ENCODE peak calls at places on chromosomes 7 and 10, in four cellular contexts. One of them, this sample, is unnamed.

GRCh38 chr10:84685047-84685660 is 356.8 kb downstream of the CCSER2 start:
- DNase-seq in RWPE1: no peak
- DNase-seq in lung: no peak
- DNase-seq in NCI-H1092 treated with DMSO at 0.1 percent for 48 hours: no peak
- DNase-seq in this sample: no peak

GRCh38 chr7:22718911-22719420 is 8.0 kb upstream of the IL6 start:
- DNase-seq in lung: no peak
- DNase-seq in NCI-H1092 treated with DMSO at 0.1 percent for 48 hours: no peak
- DNase-seq in RWPE1: no peak
- DNase-seq in this sample: no peak

GRCh38 chr7:116772423-116772852 is 89.9 kb upstream of the CAPZA2 start:
- DNase-seq in RWPE1: peak
- DNase-seq in NCI-H1092 treated with DMSO at 0.1 percent for 48 hours: no peak
- DNase-seq in lung: no peak
- DNase-seq in this sample: no peak

GRCh38 chr7:150994141-150994837 is 3.5 kb downstream of the NOS3 start:
- DNase-seq in NCI-H1092 treated with DMSO at 0.1 percent for 48 hours: no peak
- DNase-seq in RWPE1: no peak
- DNase-seq in lung: no peak
- DNase-seq in this sample: no peak

GRCh38 chr7:150814328-150815001 is 13.9 kb downstream of the TMEM176A start:
- DNase-seq in lung: no peak
- DNase-seq in NCI-H1092 treated with DMSO at 0.1 percent for 48 hours: no peak
- DNase-seq in RWPE1: no peak
- DNase-seq in this sample: no peak

GRCh38 chr7:83429493-83429892 is 219.4 kb downstream of the SEMA3E start:
- DNase-seq in RWPE1: no peak
- DNase-seq in lung: no peak
- DNase-seq in NCI-H1092 treated with DMSO at 0.1 percent for 48 hours: no peak
- DNase-seq in this sample: no peak

GRCh38 chr7:64959072-64959747 is 31.6 kb downstream of the ZNF117 start:
- DNase-seq in lung: no peak
- DNase-seq in NCI-H1092 treated with DMSO at 0.1 percent for 48 hours: peak
- DNase-seq in RWPE1: no peak
- DNase-seq in this sample: no peak

GRCh38 chr7:144908324-144908723 is 72.5 kb upstream of the TPK1 start:
- DNase-seq in NCI-H1092 treated with DMSO at 0.1 percent for 48 hours: no peak
- DNase-seq in lung: no peak
- DNase-seq in RWPE1: no peak
- DNase-seq in this sample: no peak

GRCh38 chr10:8361510-8361844 is 307.0 kb downstream of the GATA3 start:
- DNase-seq in lung: no peak
- DNase-seq in RWPE1: no peak
- DNase-seq in NCI-H1092 treated with DMSO at 0.1 percent for 48 hours: no peak
- DNase-seq in this sample: no peak

GRCh38 chr10:129970404-129971364 is 6.6 kb upstream of the EBF3 start:
- DNase-seq in RWPE1: no peak
- DNase-seq in NCI-H1092 treated with DMSO at 0.1 percent for 48 hours: no peak
- DNase-seq in lung: no peak
- DNase-seq in this sample: no peak

GRCh38 chr7:116167177-116167576 is 43.2 kb upstream of the TES start:
- DNase-seq in NCI-H1092 treated with DMSO at 0.1 percent for 48 hours: no peak
- DNase-seq in RWPE1: no peak
- DNase-seq in lung: no peak
- DNase-seq in this sample: no peak

GRCh38 chr7:30831936-30832335 is 60.7 kb downstream of the MINDY4 start:
- DNase-seq in RWPE1: no peak
- DNase-seq in lung: no peak
- DNase-seq in NCI-H1092 treated with DMSO at 0.1 percent for 48 hours: no peak
- DNase-seq in this sample: no peak

GRCh38 chr10:103715430-103715829 is 139.9 kb downstream of the SH3PXD2A start:
- DNase-seq in NCI-H1092 treated with DMSO at 0.1 percent for 48 hours: no peak
- DNase-seq in lung: no peak
- DNase-seq in RWPE1: peak
- DNase-seq in this sample: no peak

GRCh38 chr10:70600512-70601395 is 1.8 kb downstream of the PRF1 start:
- DNase-seq in RWPE1: no peak
- DNase-seq in lung: no peak
- DNase-seq in NCI-H1092 treated with DMSO at 0.1 percent for 48 hours: no peak
- DNase-seq in this sample: no peak

GRCh38 chr10:4522296-4523000 is 303.6 kb upstream of the AKR1E2 start:
- DNase-seq in lung: no peak
- DNase-seq in NCI-H1092 treated with DMSO at 0.1 percent for 48 hours: no peak
- DNase-seq in RWPE1: no peak
- DNase-seq in this sample: no peak

GRCh38 chr10:120336910-120337540 is 120.0 kb upstream of the PLPP4 start:
- DNase-seq in RWPE1: peak
- DNase-seq in lung: peak
- DNase-seq in NCI-H1092 treated with DMSO at 0.1 percent for 48 hours: no peak
- DNase-seq in this sample: peak